ENCODE peak calls at places on chromosomes 1 and 21, in six cellular contexts. Z is GM13977, N is SK-N-SH, L is endothelial cell, K is type B pancreatic cell, J is fibroblast of lung. P is an unnamed sample.

GRCh38 chr1:171219751-171220385 is 28.4 kb upstream of the FMO1 start:
- DNase-seq in Z (no peak), N (no peak), L (no peak), K (no peak), J (peak; percentile 83), P (no peak)

GRCh38 chr1:165549908-165550480 is 6.2 kb downstream of the LRRC52 start:
- DNase-seq in Z (no peak), N (no peak), L (no peak), K (no peak), J (no peak), P (no peak)

GRCh38 chr1:220113136-220113695 is 19.3 kb downstream of the IARS2 start:
- DNase-seq in Z (no peak), N (peak; percentile 52), L (no peak), K (no peak), J (peak; percentile 38), P (no peak)

GRCh38 chr1:215479567-215479966 is 87.5 kb upstream of the KCTD3 start:
- DNase-seq in Z (no peak), N (no peak), L (no peak), K (no peak), J (no peak), P (no peak)

GRCh38 chr1:229192031-229192430 is 78.9 kb upstream of the RAB4A start:
- DNase-seq in Z (no peak), N (no peak), L (no peak), K (no peak), J (peak; percentile 36), P (no peak)

GRCh38 chr1:202162049-202162417 is 1.6 kb upstream of the PTPN7 start:
- DNase-seq in Z (peak; percentile 63), N (no peak), L (no peak), K (no peak), J (no peak), P (peak; percentile 51)

GRCh38 chr1:78323311-78323710 is 167.5 kb upstream of the PTGFR start:
- DNase-seq in Z (no peak), N (no peak), L (no peak), K (no peak), J (no peak), P (no peak)

GRCh38 chr1:156245451-156246232 is 2.2 kb downstream of the PAQR6 start:
- DNase-seq in Z (peak; percentile 66), N (peak; percentile 42), L (peak; percentile 46), K (no peak), J (no peak), P (no peak)

GRCh38 chr1:11364170-11364569 is 91.2 kb downstream of the UBIAD1 start:
- DNase-seq in Z (peak; percentile 47), N (no peak), L (no peak), K (no peak), J (no peak), P (no peak)

GRCh38 chr1:203677771-203678170 is 51.1 kb downstream of the ATP2B4 start:
- DNase-seq in Z (no peak), N (no peak), L (no peak), K (no peak), J (no peak), P (no peak)

GRCh38 chr1:109485001-109485400 is 1.3 kb downstream of the ATXN7L2 start:
- DNase-seq in Z (no peak), N (no peak), L (no peak), K (no peak), J (no peak), P (no peak)

GRCh38 chr1:23466423-23466989 is 17.5 kb downstream of the ASAP3 start:
- DNase-seq in Z (no peak), N (no peak), L (no peak), K (no peak), J (no peak), P (no peak)

GRCh38 chr1:99566290-99567021 is 79.5 kb upstream of the PALMD start:
- DNase-seq in Z (no peak), N (no peak), L (no peak), K (no peak), J (no peak), P (no peak)

GRCh38 chr1:245310605-245311531 is 156.1 kb downstream of the KIF26B start:
- DNase-seq in Z (peak; percentile 48), N (peak; percentile 61), L (peak; percentile 23), K (no peak), J (no peak), P (peak; percentile 13)

GRCh38 chr1:208093754-208094719 is 150.1 kb downstream of the PLXNA2 start:
- DNase-seq in Z (peak; percentile 71), N (peak; percentile 67), L (peak; percentile 77), K (no peak), J (peak; percentile 63), P (peak; percentile 16)

GRCh38 chr1:65431111-65431705 is 10.7 kb downstream of the LEPR start:
- DNase-seq in Z (peak; percentile 36), N (peak; percentile 47), L (no peak), K (no peak), J (peak; percentile 74), P (no peak)

GRCh38 chr1:8165595-8166360 is 139.7 kb upstream of the ERRFI1 start:
- DNase-seq in Z (no peak), N (no peak), L (no peak), K (no peak), J (no peak), P (no peak)

DNA sequence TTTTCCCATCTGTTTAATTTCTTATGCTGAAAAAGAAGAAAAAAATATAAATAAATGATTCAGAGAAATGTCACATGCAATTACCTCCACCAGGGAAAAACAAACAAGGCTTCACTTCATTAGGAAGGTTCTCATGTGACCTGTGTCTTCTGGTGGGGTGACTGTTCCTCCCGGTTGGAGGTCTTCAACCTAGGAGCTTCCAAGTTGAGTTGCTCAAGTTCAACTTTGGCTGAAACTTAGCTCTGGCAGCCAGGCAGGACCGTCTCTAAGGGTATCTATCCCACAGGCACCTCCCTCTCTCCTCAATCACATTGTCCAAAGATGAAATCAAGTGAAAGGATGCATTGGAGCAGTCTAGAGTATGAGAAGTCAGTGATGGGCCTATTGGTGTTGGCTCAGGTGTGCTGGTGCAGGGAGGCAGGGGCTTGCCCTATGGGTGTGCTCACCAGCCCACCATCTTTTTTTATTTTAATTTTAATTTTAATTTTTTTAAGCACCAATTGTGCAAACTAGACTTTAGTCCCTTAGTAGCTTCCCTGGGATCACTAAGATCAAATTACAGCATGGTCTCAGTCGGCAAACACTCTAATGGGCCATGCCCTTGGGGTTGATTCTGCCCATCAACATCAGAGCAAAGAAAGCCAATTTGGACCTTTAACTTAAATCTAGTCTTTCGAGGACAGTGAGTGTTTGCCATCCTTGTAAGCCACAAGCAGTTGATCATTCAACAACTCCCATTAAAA is 64.8 kb upstream of the KCNE2 start:
- DNase-seq in Z (no peak), N (no peak), L (no peak), K (no peak), J (no peak), P (no peak)
- TF ChIP-seq CTCF in Z (no peak), N (no peak), L (no peak), K (no peak), J (no peak), P (no peak)

DNA sequence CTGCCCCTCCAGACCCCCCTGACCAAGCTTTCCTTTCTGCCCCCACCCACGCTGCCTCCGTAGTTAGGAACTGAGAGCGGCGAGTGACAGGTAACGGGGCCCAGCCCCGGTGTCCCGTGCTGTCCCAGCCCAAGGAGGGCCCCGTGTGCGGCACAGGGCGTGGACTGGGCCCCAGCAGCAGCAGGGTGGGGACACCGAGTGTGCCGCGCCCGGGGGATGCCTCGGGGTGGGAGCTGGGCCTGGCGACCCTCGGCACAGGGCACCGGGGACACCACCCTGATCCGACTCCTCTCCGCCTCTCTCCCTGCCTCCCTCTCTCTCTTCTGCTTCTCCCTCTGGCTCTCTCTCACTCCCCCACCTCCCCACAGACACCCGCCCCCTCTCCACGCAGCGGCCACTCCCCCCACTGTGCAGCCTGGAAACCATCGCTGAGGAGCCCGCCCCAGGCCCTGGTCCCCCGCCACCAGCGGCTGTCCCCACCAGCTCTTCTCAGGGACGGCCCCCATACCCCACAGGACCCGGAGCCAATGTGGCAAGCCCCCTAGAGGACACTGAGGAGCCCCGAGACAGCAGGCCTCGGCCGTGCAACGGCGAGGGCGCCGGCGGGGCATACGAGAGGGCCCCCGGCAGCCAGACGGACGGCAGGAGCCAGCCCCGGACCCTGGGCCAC is 22.7 kb downstream of the PANK4 start:
- DNase-seq in Z (no peak), N (peak; percentile 68), L (no peak), K (no peak), J (no peak), P (no peak)
- TF ChIP-seq CTCF in Z (no peak), N (no peak), L (no peak), K (peak; percentile 28), J (no peak), P (no peak)

DNA sequence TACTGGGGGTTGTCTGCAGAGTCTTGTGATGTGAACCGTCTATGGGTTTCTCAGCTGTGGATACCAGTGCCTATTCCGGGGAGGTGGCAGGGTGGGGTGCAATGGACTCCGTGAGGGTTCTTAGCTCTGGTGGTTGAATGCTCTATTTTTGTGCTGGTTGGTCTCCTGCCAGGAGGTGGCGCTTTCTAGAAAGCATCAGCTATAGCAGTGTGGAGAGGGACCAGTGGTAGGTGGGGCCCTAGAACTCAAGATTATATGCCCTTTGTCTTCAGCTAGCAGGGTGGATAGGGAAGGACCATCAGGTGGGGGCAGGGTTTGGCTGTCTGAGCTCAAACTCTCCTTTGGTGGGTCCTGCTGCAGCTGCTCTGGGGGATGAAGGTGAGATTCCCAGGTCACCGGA is 127.3 kb upstream of the PLD5 start:
- DNase-seq in Z (no peak), N (no peak), L (peak; percentile 66), K (no peak), J (no peak), P (no peak)
- TF ChIP-seq CTCF in Z (peak; percentile 56), N (no peak), L (peak; percentile 50), K (peak; percentile 56), J (no peak), P (peak; percentile 58)

DNA sequence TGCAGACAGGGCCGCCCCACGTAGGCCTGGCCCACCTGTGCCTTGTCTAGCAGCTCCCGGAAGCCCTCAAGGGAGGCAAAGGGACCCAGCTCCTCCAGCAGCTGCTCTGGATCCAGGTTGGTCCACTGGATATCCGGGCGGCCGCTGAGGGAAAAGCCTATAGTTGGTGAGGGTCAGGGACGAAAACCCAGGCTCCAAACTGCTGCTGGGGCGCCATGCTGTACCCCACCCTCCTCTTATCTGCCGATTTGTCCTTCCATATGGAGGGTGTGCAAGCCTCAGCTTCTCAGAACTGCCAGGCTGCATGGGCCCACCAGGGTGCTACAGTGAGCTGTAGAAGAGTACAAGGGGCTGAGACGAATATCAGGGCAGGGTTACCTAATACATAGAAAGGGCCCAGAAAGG is 12.2 kb downstream of the PTCH2 start:
- DNase-seq in Z (no peak), N (peak; percentile 25), L (no peak), K (no peak), J (no peak), P (no peak)
- TF ChIP-seq CTCF in Z (no peak), N (no peak), L (no peak), K (no peak), J (no peak), P (no peak)

GRCh38 chr1:226569879-226570547 is 21.4 kb downstream of the STUM start:
- DNase-seq in Z (peak; percentile 53), N (peak; percentile 72), L (peak; percentile 61), K (no peak), J (no peak), P (no peak)
- TF ChIP-seq CTCF in Z (peak; percentile 21), N (peak; percentile 41), L (peak; percentile 29), K (peak; percentile 67), J (no peak), P (peak; percentile 47)

P was measured in GM12864.